ENCODE peak calls at places on chromosomes 6 and 20, in six cellular contexts. One of them, this sample, is unnamed.

GRCh38 chr6:18586133-18586532 is 199.0 kb downstream of the RNF144B start:
- DNase-seq in tibial nerve: no peak
- DNase-seq in pancreas: no peak
- DNase-seq in upper lobe of right lung: no peak
- DNase-seq in CD8-positive, alpha-beta T cell: no peak
- DNase-seq in sigmoid colon: no peak
- DNase-seq in this sample: no peak

GRCh38 chr6:148693882-148694484 is 52.8 kb upstream of the UST start:
- DNase-seq in tibial nerve: no peak
- DNase-seq in pancreas: no peak
- DNase-seq in upper lobe of right lung: no peak
- DNase-seq in CD8-positive, alpha-beta T cell: no peak
- DNase-seq in sigmoid colon: no peak
- DNase-seq in this sample: peak

GRCh38 chr6:13814176-13814937 is at the start of gene MCUR1:
- DNase-seq in tibial nerve: peak
- DNase-seq in pancreas: peak
- DNase-seq in upper lobe of right lung: peak
- DNase-seq in CD8-positive, alpha-beta T cell: peak
- DNase-seq in sigmoid colon: peak
- DNase-seq in this sample: no peak

GRCh38 chr20:64269604-64270411 is 14.3 kb downstream of the PCMTD2 start:
- DNase-seq in tibial nerve: no peak
- DNase-seq in pancreas: no peak
- DNase-seq in upper lobe of right lung: no peak
- DNase-seq in CD8-positive, alpha-beta T cell: no peak
- DNase-seq in sigmoid colon: no peak
- DNase-seq in this sample: no peak

GRCh38 chr6:41422156-41422555 is 86.7 kb downstream of the NCR2 start:
- DNase-seq in tibial nerve: no peak
- DNase-seq in pancreas: no peak
- DNase-seq in upper lobe of right lung: no peak
- DNase-seq in CD8-positive, alpha-beta T cell: no peak
- DNase-seq in sigmoid colon: no peak
- DNase-seq in this sample: no peak

GRCh38 chr6:52994031-52994788 is 874 bp downstream of the GSTA4 start:
- DNase-seq in tibial nerve: no peak
- DNase-seq in pancreas: peak
- DNase-seq in upper lobe of right lung: no peak
- DNase-seq in CD8-positive, alpha-beta T cell: no peak
- DNase-seq in sigmoid colon: peak
- DNase-seq in this sample: no peak

GRCh38 chr6:77502966-77503365 is 39.7 kb upstream of the HTR1B start:
- DNase-seq in tibial nerve: no peak
- DNase-seq in pancreas: no peak
- DNase-seq in upper lobe of right lung: no peak
- DNase-seq in CD8-positive, alpha-beta T cell: no peak
- DNase-seq in sigmoid colon: no peak
- DNase-seq in this sample: no peak

GRCh38 chr20:63580796-63581461 is 6.9 kb upstream of the HELZ2 start:
- DNase-seq in tibial nerve: no peak
- DNase-seq in pancreas: no peak
- DNase-seq in upper lobe of right lung: no peak
- DNase-seq in CD8-positive, alpha-beta T cell: peak
- DNase-seq in sigmoid colon: peak
- DNase-seq in this sample: peak

GRCh38 chr6:127515234-127515793 is 3.8 kb downstream of the MTCL3 start:
- DNase-seq in tibial nerve: no peak
- DNase-seq in pancreas: no peak
- DNase-seq in upper lobe of right lung: no peak
- DNase-seq in CD8-positive, alpha-beta T cell: peak
- DNase-seq in sigmoid colon: no peak
- DNase-seq in this sample: no peak

GRCh38 chr6:32849126-32849525 is 4.4 kb downstream of the TAP1 start:
- DNase-seq in tibial nerve: no peak
- DNase-seq in pancreas: no peak
- DNase-seq in upper lobe of right lung: no peak
- DNase-seq in CD8-positive, alpha-beta T cell: no peak
- DNase-seq in sigmoid colon: no peak
- DNase-seq in this sample: no peak

GRCh38 chr6:25946631-25947030 is 16.0 kb upstream of the TRIM38 start:
- DNase-seq in tibial nerve: no peak
- DNase-seq in pancreas: no peak
- DNase-seq in upper lobe of right lung: no peak
- DNase-seq in CD8-positive, alpha-beta T cell: no peak
- DNase-seq in sigmoid colon: no peak
- DNase-seq in this sample: no peak

GRCh38 chr20:60497298-60497697 is 539.1 kb downstream of the CDH26 start:
- DNase-seq in tibial nerve: no peak
- DNase-seq in pancreas: no peak
- DNase-seq in upper lobe of right lung: no peak
- DNase-seq in CD8-positive, alpha-beta T cell: no peak
- DNase-seq in sigmoid colon: no peak
- DNase-seq in this sample: no peak

GRCh38 chr6:84260186-84260585 is 32.7 kb upstream of the CEP162 start:
- DNase-seq in tibial nerve: no peak
- DNase-seq in pancreas: no peak
- DNase-seq in upper lobe of right lung: no peak
- DNase-seq in CD8-positive, alpha-beta T cell: no peak
- DNase-seq in sigmoid colon: no peak
- DNase-seq in this sample: no peak

GRCh38 chr6:28212510-28213212 is 12.4 kb upstream of the ZSCAN9 start:
- DNase-seq in tibial nerve: no peak
- DNase-seq in pancreas: peak
- DNase-seq in upper lobe of right lung: peak
- DNase-seq in CD8-positive, alpha-beta T cell: no peak
- DNase-seq in sigmoid colon: no peak
- DNase-seq in this sample: peak
- H3K4me3 ChIP-seq in tibial nerve: peak
- H3K4me3 ChIP-seq in pancreas: peak
- H3K4me3 ChIP-seq in upper lobe of right lung: peak
- H3K4me3 ChIP-seq in CD8-positive, alpha-beta T cell: no peak
- H3K4me3 ChIP-seq in sigmoid colon: no peak
- H3K4me3 ChIP-seq in this sample: peak

GRCh38 chr6:108565893-108566292 is 5.2 kb downstream of the FOXO3 start:
- DNase-seq in tibial nerve: no peak
- DNase-seq in pancreas: no peak
- DNase-seq in upper lobe of right lung: no peak
- DNase-seq in CD8-positive, alpha-beta T cell: no peak
- DNase-seq in sigmoid colon: peak
- DNase-seq in this sample: no peak
- TF ChIP-seq CTCF in tibial nerve: no peak
- TF ChIP-seq CTCF in pancreas: no peak
- TF ChIP-seq CTCF in upper lobe of right lung: peak
- TF ChIP-seq CTCF in CD8-positive, alpha-beta T cell: no peak
- TF ChIP-seq CTCF in sigmoid colon: no peak
- TF ChIP-seq CTCF in this sample: peak

GRCh38 chr6:95357380-95358025 is 219.8 kb upstream of the MANEA start:
- DNase-seq in tibial nerve: no peak
- DNase-seq in pancreas: no peak
- DNase-seq in upper lobe of right lung: no peak
- DNase-seq in CD8-positive, alpha-beta T cell: no peak
- DNase-seq in sigmoid colon: no peak
- DNase-seq in this sample: no peak
- H3K4me3 ChIP-seq in tibial nerve: no peak
- H3K4me3 ChIP-seq in pancreas: no peak
- H3K4me3 ChIP-seq in upper lobe of right lung: no peak
- H3K4me3 ChIP-seq in CD8-positive, alpha-beta T cell: no peak
- H3K4me3 ChIP-seq in sigmoid colon: no peak
- H3K4me3 ChIP-seq in this sample: no peak

GRCh38 chr6:136034422-136034821 is 182.9 kb downstream of the PDE7B start:
- DNase-seq in tibial nerve: no peak
- DNase-seq in pancreas: no peak
- DNase-seq in upper lobe of right lung: no peak
- DNase-seq in CD8-positive, alpha-beta T cell: no peak
- DNase-seq in sigmoid colon: no peak
- DNase-seq in this sample: no peak
- TF ChIP-seq CTCF in tibial nerve: no peak
- TF ChIP-seq CTCF in pancreas: no peak
- TF ChIP-seq CTCF in upper lobe of right lung: no peak
- TF ChIP-seq CTCF in CD8-positive, alpha-beta T cell: no peak
- TF ChIP-seq CTCF in sigmoid colon: no peak
- TF ChIP-seq CTCF in this sample: peak

GRCh38 chr6:99590728-99591672 is 15.6 kb upstream of the PRDM13 start:
- DNase-seq in tibial nerve: no peak
- DNase-seq in pancreas: no peak
- DNase-seq in upper lobe of right lung: no peak
- DNase-seq in CD8-positive, alpha-beta T cell: no peak
- DNase-seq in sigmoid colon: peak
- DNase-seq in this sample: no peak

GRCh38 chr6:99589907-99590493 is 16.6 kb upstream of the PRDM13 start:
- DNase-seq in tibial nerve: no peak
- DNase-seq in pancreas: no peak
- DNase-seq in upper lobe of right lung: no peak
- DNase-seq in CD8-positive, alpha-beta T cell: no peak
- DNase-seq in sigmoid colon: no peak
- DNase-seq in this sample: no peak

GRCh38 chr6:99587792-99588191 is 18.8 kb upstream of the PRDM13 start:
- DNase-seq in tibial nerve: no peak
- DNase-seq in pancreas: no peak
- DNase-seq in upper lobe of right lung: no peak
- DNase-seq in CD8-positive, alpha-beta T cell: no peak
- DNase-seq in sigmoid colon: no peak
- DNase-seq in this sample: no peak

GRCh38 chr6:99588618-99589289 is 17.9 kb upstream of the PRDM13 start:
- DNase-seq in tibial nerve: no peak
- DNase-seq in pancreas: peak
- DNase-seq in upper lobe of right lung: peak
- DNase-seq in CD8-positive, alpha-beta T cell: peak
- DNase-seq in sigmoid colon: peak
- DNase-seq in this sample: no peak

GRCh38 chr6:99589290-99589672 is 17.4 kb upstream of the PRDM13 start:
- DNase-seq in tibial nerve: no peak
- DNase-seq in pancreas: no peak
- DNase-seq in upper lobe of right lung: no peak
- DNase-seq in CD8-positive, alpha-beta T cell: no peak
- DNase-seq in sigmoid colon: peak
- DNase-seq in this sample: no peak
- H3K4me3 ChIP-seq in tibial nerve: peak
- H3K4me3 ChIP-seq in pancreas: peak
- H3K4me3 ChIP-seq in upper lobe of right lung: peak
- H3K4me3 ChIP-seq in CD8-positive, alpha-beta T cell: peak
- H3K4me3 ChIP-seq in sigmoid colon: no peak
- H3K4me3 ChIP-seq in this sample: peak

GRCh38 chr6:5302995-5303622 is 41.8 kb downstream of the FARS2 start:
- DNase-seq in tibial nerve: no peak
- DNase-seq in pancreas: peak
- DNase-seq in upper lobe of right lung: peak
- DNase-seq in CD8-positive, alpha-beta T cell: peak
- DNase-seq in sigmoid colon: no peak
- DNase-seq in this sample: peak
- TF ChIP-seq CTCF in tibial nerve: no peak
- TF ChIP-seq CTCF in pancreas: peak
- TF ChIP-seq CTCF in upper lobe of right lung: peak
- TF ChIP-seq CTCF in CD8-positive, alpha-beta T cell: peak
- TF ChIP-seq CTCF in sigmoid colon: no peak
- TF ChIP-seq CTCF in this sample: peak

DNA sequence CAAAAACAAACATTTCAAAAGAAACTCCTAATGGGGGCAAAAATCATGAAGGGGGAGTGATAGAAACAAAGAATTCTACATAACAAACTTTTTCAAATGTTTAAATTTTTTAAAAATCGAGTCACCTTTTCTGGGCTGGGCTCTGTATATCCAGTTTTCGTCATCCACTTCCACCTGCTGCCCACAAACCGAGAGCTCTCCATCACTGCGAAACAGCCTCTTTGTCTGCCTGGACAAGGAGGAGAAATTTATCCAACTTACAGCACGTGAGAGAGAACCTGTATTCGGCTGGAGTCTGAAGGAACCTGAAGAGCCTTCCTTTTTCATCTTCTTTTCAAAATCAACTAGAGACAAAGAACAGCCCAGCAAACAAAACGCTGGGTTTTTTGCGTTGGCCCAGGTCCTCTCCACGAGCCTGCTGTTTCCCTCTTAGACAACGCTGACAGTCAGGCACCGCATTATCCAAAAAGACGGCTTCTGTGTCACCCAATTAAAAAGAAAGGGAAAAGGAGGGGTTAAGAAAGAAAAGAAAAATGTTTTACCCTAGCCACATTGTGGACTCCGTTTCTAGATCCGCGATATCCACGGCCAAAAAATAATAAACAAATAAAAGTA is 72.4 kb upstream of the NHSL1 start:
- DNase-seq in tibial nerve: no peak
- DNase-seq in pancreas: no peak
- DNase-seq in upper lobe of right lung: no peak
- DNase-seq in CD8-positive, alpha-beta T cell: no peak
- DNase-seq in sigmoid colon: no peak
- DNase-seq in this sample: no peak
- H3K4me3 ChIP-seq in tibial nerve: peak
- H3K4me3 ChIP-seq in pancreas: peak
- H3K4me3 ChIP-seq in upper lobe of right lung: peak
- H3K4me3 ChIP-seq in CD8-positive, alpha-beta T cell: no peak
- H3K4me3 ChIP-seq in sigmoid colon: peak
- H3K4me3 ChIP-seq in this sample: peak

GRCh38 chr20:16007978-16008377 is 565.3 kb downstream of the KIF16B start:
- DNase-seq in tibial nerve: no peak
- DNase-seq in pancreas: no peak
- DNase-seq in upper lobe of right lung: no peak
- DNase-seq in CD8-positive, alpha-beta T cell: no peak
- DNase-seq in sigmoid colon: no peak
- DNase-seq in this sample: no peak
- TF ChIP-seq CTCF in tibial nerve: no peak
- TF ChIP-seq CTCF in pancreas: no peak
- TF ChIP-seq CTCF in upper lobe of right lung: no peak
- TF ChIP-seq CTCF in CD8-positive, alpha-beta T cell: no peak
- TF ChIP-seq CTCF in sigmoid colon: no peak
- TF ChIP-seq CTCF in this sample: peak

DNA sequence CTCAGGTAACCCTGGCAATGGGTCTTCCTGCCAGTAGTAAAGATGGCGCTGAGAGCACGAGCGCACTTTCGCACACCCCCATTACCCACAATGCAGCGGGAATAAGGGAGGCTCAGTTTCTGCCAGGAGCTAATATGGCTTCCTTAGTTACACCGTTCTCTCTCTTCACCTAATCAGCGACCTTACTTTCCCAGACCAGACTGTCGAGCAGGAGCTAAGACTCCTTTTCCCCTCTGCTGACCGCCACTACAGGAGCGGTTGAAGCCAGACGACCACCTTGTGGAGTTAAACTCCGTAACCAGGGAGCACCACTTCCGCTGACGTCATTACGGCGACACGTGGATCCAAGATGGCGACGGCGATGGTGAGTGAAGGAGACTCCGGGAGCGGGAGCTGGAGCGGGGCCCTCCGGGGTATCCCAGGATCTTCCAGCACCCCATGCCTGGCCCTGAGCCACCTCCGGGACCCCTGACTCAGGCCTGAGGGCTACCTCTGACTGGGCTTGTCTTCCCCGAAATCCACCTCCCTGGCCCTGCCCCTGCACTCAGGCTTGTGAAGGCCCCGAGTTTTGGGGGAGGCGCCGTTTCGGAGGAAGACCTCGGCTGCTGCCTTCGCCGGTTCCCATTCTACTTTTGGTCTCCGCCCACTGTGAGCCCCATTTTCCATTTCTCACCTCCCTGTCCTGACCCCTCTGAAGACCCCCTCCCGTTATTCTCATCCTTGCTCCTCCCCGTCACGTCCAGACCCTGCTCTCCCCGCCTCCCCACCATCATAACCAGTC is at the start of gene TM9SF4:
- DNase-seq in tibial nerve: peak
- DNase-seq in pancreas: peak
- DNase-seq in upper lobe of right lung: peak
- DNase-seq in CD8-positive, alpha-beta T cell: peak
- DNase-seq in sigmoid colon: peak
- DNase-seq in this sample: peak
- H3K4me3 ChIP-seq in tibial nerve: peak
- H3K4me3 ChIP-seq in pancreas: peak
- H3K4me3 ChIP-seq in upper lobe of right lung: peak
- H3K4me3 ChIP-seq in CD8-positive, alpha-beta T cell: peak
- H3K4me3 ChIP-seq in sigmoid colon: peak
- H3K4me3 ChIP-seq in this sample: peak